ENCODE peak calls at places on chromosomes 3 and 15, in six cellular contexts. D, R, B, T, J and P are unnamed samples.

GRCh38 chr3:188553569-188553968 is 399.6 kb downstream of the LPP start:
- DNase-seq in B (peak; percentile 86), J (no peak), D (no peak), T (no peak), R (no peak), P (peak; percentile 2)

GRCh38 chr15:64521726-64522164 is 61.4 kb downstream of the ZNF609 start:
- DNase-seq in D (no peak), R (no peak), B (no peak), J (no peak), T (peak; percentile 82), P (no peak)

GRCh38 chr3:66411436-66411835 is 89.4 kb downstream of the LRIG1 start:
- DNase-seq in J (no peak), D (no peak), B (no peak), T (no peak), R (peak; percentile 43), P (no peak)

GRCh38 chr3:58497074-58497473 is 5.2 kb downstream of the KCTD6 start:
- DNase-seq in T (no peak), R (no peak), J (no peak), D (no peak), B (no peak), P (no peak)

GRCh38 chr3:71423151-71423906 is 160.2 kb downstream of the FOXP1 start:
- DNase-seq in B (no peak), D (no peak), R (no peak), T (no peak), J (no peak), P (no peak)

GRCh38 chr3:108407858-108408257 is 102.5 kb downstream of the MYH15 start:
- DNase-seq in J (no peak), B (no peak), T (no peak), D (no peak), R (no peak), P (no peak)

GRCh38 chr3:53764376-53764775 is 81.8 kb downstream of the CHDH start:
- DNase-seq in T (no peak), R (no peak), B (no peak), J (no peak), D (no peak), P (no peak)

GRCh38 chr15:84886211-84886983 is 1.9 kb downstream of the SLC28A1 start:
- DNase-seq in B (no peak), T (no peak), R (no peak), J (no peak), D (no peak), P (no peak)

GRCh38 chr15:55250392-55250791 is 39.2 kb downstream of the RAB27A start:
- DNase-seq in D (no peak), T (peak; percentile 72), R (peak; percentile 58), B (no peak), J (no peak), P (no peak)

GRCh38 chr3:21484323-21485154 is 266.5 kb downstream of the ZNF385D start:
- DNase-seq in R (peak; percentile 62), T (peak; percentile 41), D (no peak), B (no peak), J (no peak), P (no peak)

GRCh38 chr3:190205739-190206138 is 85.0 kb upstream of the P3H2 start:
- DNase-seq in B (no peak), T (no peak), R (peak; percentile 57), D (no peak), J (no peak), P (no peak)

GRCh38 chr3:173009410-173009809 is 131.6 kb downstream of the SPATA16 start:
- DNase-seq in T (no peak), B (no peak), R (no peak), J (no peak), D (no peak), P (no peak)

GRCh38 chr15:28025413-28025812 is 73.7 kb downstream of the OCA2 start:
- DNase-seq in R (no peak), B (no peak), T (no peak), J (no peak), D (no peak), P (no peak)

GRCh38 chr3:14336414-14337285 is 65.8 kb upstream of the SLC6A6 start:
- DNase-seq in T (peak; percentile 85), J (no peak), D (no peak), R (no peak), B (no peak), P (no peak)

GRCh38 chr15:100263721-100264455 is 77.9 kb downstream of the ADAMTS17 start:
- DNase-seq in T (no peak), B (no peak), J (no peak), D (no peak), R (no peak), P (no peak)

GRCh38 chr15:55110446-55110845 is 86.3 kb downstream of the RSL24D1 start:
- DNase-seq in T (no peak), B (no peak), R (no peak), J (no peak), D (no peak), P (no peak)

GRCh38 chr3:143700431-143700975 is 147.8 kb downstream of the SLC9A9 start:
- DNase-seq in T (no peak), B (no peak), R (no peak), D (no peak), J (no peak), P (no peak)

GRCh38 chr3:153029350-153029749 is 132.7 kb upstream of the RAP2B start:
- DNase-seq in R (no peak), B (no peak), D (no peak), J (no peak), T (no peak), P (no peak)

GRCh38 chr3:177703788-177704187 is 506.5 kb upstream of the TBL1XR1 start:
- DNase-seq in T (no peak), D (no peak), B (no peak), R (peak; percentile 12), J (no peak), P (no peak)

GRCh38 chr3:31300802-31301443 is 231.8 kb upstream of the STT3B start:
- DNase-seq in T (peak; percentile 56), B (no peak), J (no peak), R (no peak), D (no peak), P (no peak)

GRCh38 chr3:31635586-31635985 is 102.9 kb downstream of the STT3B start:
- DNase-seq in D (no peak), T (no peak), R (no peak), B (no peak), J (no peak), P (no peak)